ENCODE peak calls at places on chromosome 5, in eight cellular contexts. O is stimulated activated CD4-positive, alpha-beta T cell treated with anti-CD3 and anti-CD28 coated beads, Interleukin-2, amount 100 ng/mL, for 48 hours; Y is activated CD8-positive, alpha-beta T cell treated with anti-CD3 and anti-CD28 coated beads for 36 hours; P is HEK293T; N is activated T-helper 1 cell treated with anti-CD3 and anti-CD28 coated beads, Interleukin-12 subunit alpha, Interleukin-12 subunit beta, Interleukin-2, Interleukin-4 antibody, amounts not matched to agents 30 ng/mL and 10 ng/mL and 1 ng/mL, durations not matched to agents 14 hours and 24 hours and 36 hours; H is astrocyte of the hippocampus; X is T-helper 2 cell; S is iris pigment epithelial cell. M is an unnamed sample.

GRCh38 chr5:22108545-22108944 is 744.6 kb downstream of the CDH12 start:
- DNase-seq in O (no peak), Y (no peak), P (no peak), N (no peak), H (no peak), X (no peak), S (no peak), M (no peak)

GRCh38 chr5:98349251-98349989 is 424.0 kb upstream of the RGMB start:
- DNase-seq in O (no peak), Y (no peak), P (peak; percentile 9), N (no peak), H (peak; percentile 24), X (no peak), S (peak; percentile 82), M (peak; percentile 33)

GRCh38 chr5:68465133-68465532 is 249.6 kb downstream of the PIK3R1 start:
- DNase-seq in O (no peak), Y (peak; percentile 66), P (no peak), N (peak; percentile 4), H (no peak), X (no peak), S (no peak), M (no peak)

GRCh38 chr5:105924366-105924765 is 1746.4 kb downstream of the EFNA5 start:
- DNase-seq in O (no peak), Y (no peak), P (no peak), N (no peak), H (peak; percentile 2), X (no peak), S (peak; percentile 91), M (no peak)

GRCh38 chr5:103561670-103562069 is 919 bp downstream of the NUDT12 start:
- DNase-seq in O (no peak), Y (no peak), P (no peak), N (no peak), H (peak; percentile 4), X (no peak), S (no peak), M (no peak)

GRCh38 chr5:146662229-146662628 is 146.2 kb upstream of the GPR151 start:
- DNase-seq in O (no peak), Y (no peak), P (no peak), N (no peak), H (no peak), X (no peak), S (peak; percentile 34), M (no peak)

GRCh38 chr5:89204766-89205165 is 321.8 kb upstream of the MEF2C start:
- DNase-seq in O (no peak), Y (no peak), P (no peak), N (no peak), H (peak; percentile 32), X (no peak), S (peak; percentile 2), M (no peak)

GRCh38 chr5:135192351-135192750 is 158.3 kb upstream of the PITX1 start:
- DNase-seq in O (no peak), Y (no peak), P (no peak), N (no peak), H (no peak), X (no peak), S (no peak), M (no peak)

GRCh38 chr5:77898385-77898784 is 122.2 kb upstream of the TBCA start:
- DNase-seq in O (no peak), Y (no peak), P (no peak), N (no peak), H (no peak), X (no peak), S (no peak), M (no peak)

GRCh38 chr5:57476743-57477142 is 5.9 kb downstream of the ACTBL2 start:
- DNase-seq in O (no peak), Y (no peak), P (no peak), N (no peak), H (no peak), X (no peak), S (no peak), M (no peak)

GRCh38 chr5:73116506-73116905 is 3.9 kb upstream of the TMEM171 start:
- DNase-seq in O (no peak), Y (no peak), P (no peak), N (no peak), H (no peak), X (no peak), S (no peak), M (no peak)

GRCh38 chr5:96476654-96477053 is 43.6 kb upstream of the PCSK1 start:
- DNase-seq in O (no peak), Y (no peak), P (no peak), N (no peak), H (peak; percentile 2), X (no peak), S (peak; percentile 89), M (no peak)

GRCh38 chr5:14727428-14727865 is 62.9 kb downstream of the OTULIN start:
- DNase-seq in O (peak; percentile 81), Y (peak; percentile 75), P (peak; percentile 80), N (peak; percentile 64), H (peak; percentile 92), X (peak; percentile 57), S (peak; percentile 74), M (peak; percentile 78)

GRCh38 chr5:84384604-84385575 is at the start of gene EDIL3:
- DNase-seq in O (no peak), Y (no peak), P (no peak), N (no peak), H (no peak), X (no peak), S (peak; percentile 73), M (no peak)

GRCh38 chr5:140312067-140312790 is 9.3 kb upstream of the PFDN1 start:
- DNase-seq in O (no peak), Y (no peak), P (no peak), N (no peak), H (peak; percentile 90), X (no peak), S (peak; percentile 94), M (peak; percentile 87)

GRCh38 chr5:94779684-94780083 is 161.2 kb downstream of the SLF1 start:
- DNase-seq in O (no peak), Y (no peak), P (no peak), N (no peak), H (no peak), X (no peak), S (no peak), M (no peak)

GRCh38 chr5:9851458-9851857 is 221.3 kb upstream of the TAS2R1 start:
- DNase-seq in O (no peak), Y (no peak), P (no peak), N (no peak), H (peak; percentile 46), X (no peak), S (peak; percentile 64), M (no peak)

GRCh38 chr5:108966910-108967309 is 219.2 kb downstream of the FER start:
- DNase-seq in O (no peak), Y (no peak), P (no peak), N (no peak), H (no peak), X (no peak), S (no peak), M (no peak)

GRCh38 chr5:42985129-42986037 is 54.7 kb downstream of the ANXA2R start:
- DNase-seq in O (no peak), Y (no peak), P (no peak), N (no peak), H (peak; percentile 54), X (no peak), S (peak; percentile 86), M (peak; percentile 61)

GRCh38 chr5:97943036-97943435 is 760.0 kb upstream of the RIOK2 start:
- DNase-seq in O (no peak), Y (no peak), P (no peak), N (no peak), H (no peak), X (no peak), S (no peak), M (no peak)

GRCh38 chr5:1514027-1514818 is 9.5 kb downstream of the LPCAT1 start:
- DNase-seq in O (no peak), Y (no peak), P (no peak), N (no peak), H (no peak), X (no peak), S (no peak), M (no peak)

GRCh38 chr5:90939208-90939607 is 380.6 kb downstream of the ADGRV1 start:
- DNase-seq in O (no peak), Y (no peak), P (no peak), N (no peak), H (peak; percentile 40), X (no peak), S (peak; percentile 67), M (no peak)

M was measured in Panc1.